ENCODE peak calls at places on chromosomes 11 and 22, in six cellular contexts. G, Q, S, M, O and J are unnamed samples.

GRCh38 chr11:79026803-79027445 is 413.9 kb downstream of the TENM4 start:
- ATAC-seq in G (no peak), Q (no peak), S (no peak), M (no peak), O (no peak), J (no peak)

GRCh38 chr11:134045799-134046635 is 22.9 kb upstream of the JAM3 start:
- ATAC-seq in G (no peak), Q (no peak), S (peak), M (peak), O (no peak), J (peak)

GRCh38 chr11:35045219-35045819 is 93.7 kb upstream of the CD44 start:
- ATAC-seq in G (peak), Q (peak), S (peak), M (no peak), O (peak), J (peak)

GRCh38 chr11:78201096-78201495 is 12.4 kb downstream of the USP35 start:
- ATAC-seq in G (no peak), Q (no peak), S (no peak), M (no peak), O (no peak), J (no peak)

GRCh38 chr11:93017821-93018690 is 48.6 kb downstream of the MTNR1B start:
- ATAC-seq in G (no peak), Q (no peak), S (no peak), M (peak), O (no peak), J (peak)

GRCh38 chr22:20973634-20974286 is 6.7 kb downstream of the AIFM3 start:
- ATAC-seq in G (no peak), Q (no peak), S (no peak), M (peak), O (no peak), J (no peak)

GRCh38 chr11:100827934-100828661 is 141.0 kb downstream of the ARHGAP42 start:
- ATAC-seq in G (no peak), Q (peak), S (no peak), M (peak), O (no peak), J (peak)

GRCh38 chr22:20217563-20217962 is 50.6 kb downstream of the RTN4R start:
- ATAC-seq in G (no peak), Q (no peak), S (no peak), M (no peak), O (no peak), J (no peak)

GRCh38 chr22:37022483-37023337 is 3.2 kb downstream of the MPST start:
- ATAC-seq in G (no peak), Q (peak), S (no peak), M (no peak), O (no peak), J (no peak)

GRCh38 chr11:110123003-110123402 is 29.8 kb downstream of the ZC3H12C start:
- ATAC-seq in G (no peak), Q (no peak), S (no peak), M (no peak), O (no peak), J (no peak)

GRCh38 chr11:130907229-130907628 is 9.1 kb downstream of the SNX19 start:
- ATAC-seq in G (no peak), Q (no peak), S (no peak), M (no peak), O (no peak), J (no peak)

GRCh38 chr11:111631034-111631665 is 28.9 kb downstream of the SIK2 start:
- ATAC-seq in G (no peak), Q (no peak), S (peak), M (no peak), O (no peak), J (no peak)

GRCh38 chr11:118851970-118852369 is 31.7 kb upstream of the CXCR5 start:
- ATAC-seq in G (no peak), Q (no peak), S (no peak), M (no peak), O (no peak), J (no peak)

GRCh38 chr11:111064118-111064517 is 181.4 kb upstream of the POU2AF2 start:
- ATAC-seq in G (no peak), Q (no peak), S (no peak), M (no peak), O (peak), J (no peak)

GRCh38 chr11:119436093-119436492 is 13.1 kb upstream of the THY1 start:
- ATAC-seq in G (no peak), Q (no peak), S (peak), M (no peak), O (no peak), J (no peak)

GRCh38 chr22:38570841-38571364 is 920 bp upstream of the DMC1 start:
- ATAC-seq in G (no peak), Q (peak), S (peak), M (peak), O (peak), J (peak)

GRCh38 chr11:28736256-28736655 is 628.1 kb downstream of the METTL15 start:
- ATAC-seq in G (no peak), Q (no peak), S (no peak), M (no peak), O (no peak), J (no peak)

GRCh38 chr22:42608481-42609361 is 6.0 kb downstream of the POLDIP3 start:
- ATAC-seq in G (peak), Q (no peak), S (peak), M (peak), O (peak), J (peak)

GRCh38 chr11:18332302-18332701 is 9.9 kb downstream of the GTF2H1 start:
- ATAC-seq in G (peak), Q (no peak), S (no peak), M (peak), O (no peak), J (no peak)

GRCh38 chr22:25718109-25718830 is 23.7 kb upstream of the MYO18B start:
- ATAC-seq in G (no peak), Q (no peak), S (no peak), M (no peak), O (no peak), J (no peak)

GRCh38 chr11:12139144-12139881 is 28.9 kb downstream of the MICAL2 start:
- ATAC-seq in G (no peak), Q (peak), S (no peak), M (no peak), O (peak), J (no peak)

GRCh38 chr22:29139965-29140782 is 65.5 kb upstream of the EMID1 start:
- ATAC-seq in G (no peak), Q (peak), S (no peak), M (peak), O (peak), J (no peak)

GRCh38 chr11:35404397-35404775 is 15.0 kb downstream of the SLC1A2 start:
- ATAC-seq in G (no peak), Q (peak), S (no peak), M (peak), O (peak), J (peak)

GRCh38 chr11:726278-726915 is 20.4 kb downstream of the EPS8L2 start:
- ATAC-seq in G (peak), Q (no peak), S (peak), M (peak), O (no peak), J (peak)

GRCh38 chr22:35705141-35705540 is 12.5 kb upstream of the APOL5 start:
- ATAC-seq in G (no peak), Q (no peak), S (no peak), M (no peak), O (no peak), J (no peak)

GRCh38 chr22:19714320-19715252 is at the start of gene SEPTIN5:
- ATAC-seq in G (no peak), Q (no peak), S (no peak), M (peak), O (no peak), J (no peak)

GRCh38 chr22:37503850-37504249 is 15.4 kb downstream of the CARD10 start:
- ATAC-seq in G (no peak), Q (no peak), S (no peak), M (no peak), O (no peak), J (no peak)